ENCODE peak calls at places on chromosomes 11 and 22, in four cellular contexts. A is lower lobe of right lung, D is MM.1S, T is iPS DF 6.9. G is an unnamed sample. For H3K36me3, the result is how much of the 10 kb centered on the place peaks cover.

GRCh38 chr11:107331728-107332127 is 125.9 kb downstream of the CWF19L2 start:
- DNase-seq in A (no peak), D (no peak), T (no peak), G (no peak)

GRCh38 chr11:892106-892505 is 18.5 kb downstream of the CHID1 start:
- DNase-seq in A (no peak), D (no peak), T (no peak), G (no peak)

GRCh38 chr11:44831605-44832394 is 105.0 kb downstream of the TSPAN18 start:
- DNase-seq in A (no peak), D (no peak), T (no peak), G (no peak)

GRCh38 chr22:44024288-44024908 is at the start of gene PARVB:
- DNase-seq in A (peak), D (peak), T (no peak), G (peak)

GRCh38 chr22:30014244-30014643 is 66.0 kb upstream of the HORMAD2 start:
- DNase-seq in A (no peak), D (no peak), T (no peak), G (no peak)

GRCh38 chr22:43136255-43136654 is 6.9 kb downstream of the MCAT start:
- DNase-seq in A (no peak), D (no peak), T (no peak), G (peak)

GRCh38 chr11:9642894-9643293 is 21.0 kb upstream of the SWAP70 start:
- DNase-seq in A (no peak), D (no peak), T (no peak), G (no peak)

GRCh38 chr11:35688023-35688422 is 25.4 kb downstream of the TRIM44 start:
- DNase-seq in A (no peak), D (no peak), T (no peak), G (no peak)

GRCh38 chr11:36455658-36456111 is 54.4 kb downstream of the TRAF6 start:
- DNase-seq in A (no peak), D (no peak), T (no peak), G (no peak)

GRCh38 chr22:47842119-47842518 is 1079.7 kb downstream of the TBC1D22A start:
- DNase-seq in A (no peak), D (no peak), T (no peak), G (no peak)

GRCh38 chr11:45765836-45766235 is 39.1 kb upstream of the SLC35C1 start:
- DNase-seq in A (no peak), D (no peak), T (no peak), G (no peak)

GRCh38 chr11:108220721-108221346 is 1.6 kb downstream of the NPAT start:
- DNase-seq in A (no peak), D (peak), T (no peak), G (no peak)

GRCh38 chr11:12890476-12890875 is 118.6 kb upstream of the RASSF10 start:
- DNase-seq in A (no peak), D (no peak), T (no peak), G (no peak)

GRCh38 chr11:12897867-12898266 is 111.2 kb upstream of the RASSF10 start:
- DNase-seq in A (no peak), D (no peak), T (no peak), G (no peak)

GRCh38 chr11:12889243-12889642 is 119.9 kb upstream of the RASSF10 start:
- DNase-seq in A (peak), D (no peak), T (no peak), G (no peak)

GRCh38 chr11:12897390-12897789 is 111.7 kb upstream of the RASSF10 start:
- DNase-seq in A (no peak), D (no peak), T (no peak), G (no peak)

DNA sequence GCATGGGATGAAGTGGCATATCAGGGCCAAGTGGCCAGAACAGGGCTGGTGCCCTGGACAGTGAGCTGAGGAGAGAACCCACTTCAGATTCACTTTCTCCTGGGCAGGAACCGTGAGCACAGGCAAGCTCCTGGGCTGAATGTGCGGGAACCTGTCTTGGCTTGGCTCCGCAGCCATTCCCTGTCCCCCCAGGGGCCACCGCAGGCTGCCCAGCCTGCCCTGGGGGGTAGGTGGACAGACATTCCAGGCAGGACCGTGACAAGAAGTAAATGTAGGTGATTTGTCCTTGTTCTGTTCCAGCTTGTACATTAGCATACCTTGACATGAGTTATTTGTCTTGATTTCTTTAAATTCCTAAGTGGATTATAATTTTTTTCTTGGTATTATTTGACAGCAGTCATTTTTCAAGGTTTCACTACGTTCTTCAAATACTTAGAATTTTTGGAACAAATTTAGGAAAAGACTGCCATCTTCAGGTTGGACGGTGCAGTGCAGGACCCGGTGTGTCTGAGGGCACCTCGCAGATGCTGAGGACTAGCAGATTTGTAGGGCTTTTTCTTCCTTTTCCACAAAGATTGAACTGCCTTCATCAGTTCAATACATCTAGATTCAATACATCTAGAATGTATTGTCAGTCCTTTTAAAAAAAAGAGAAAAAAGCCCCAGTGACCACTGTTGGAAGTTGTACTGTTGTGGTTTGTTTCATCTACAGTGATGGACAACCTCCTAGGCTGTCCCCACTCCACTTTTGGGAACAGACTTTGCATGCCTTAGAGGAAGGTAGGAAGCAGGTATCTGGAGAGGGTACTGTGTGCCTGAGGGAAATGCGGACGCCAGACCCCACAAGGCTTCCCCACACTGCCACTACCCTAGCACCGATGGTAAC is 115.1 kb upstream of the RASSF10 start:
- DNase-seq in A (peak), D (peak), T (peak), G (peak)
- H3K36me3 ChIP-seq in A (under half), D (under half), T (under half), G (under half)

GRCh38 chr11:13358871-13359270 is 81.3 kb downstream of the BMAL1 start:
- DNase-seq in A (no peak), D (no peak), T (no peak), G (no peak)
- H3K36me3 ChIP-seq in A (half or more), D (under half), T (under half), G (half or more)

DNA sequence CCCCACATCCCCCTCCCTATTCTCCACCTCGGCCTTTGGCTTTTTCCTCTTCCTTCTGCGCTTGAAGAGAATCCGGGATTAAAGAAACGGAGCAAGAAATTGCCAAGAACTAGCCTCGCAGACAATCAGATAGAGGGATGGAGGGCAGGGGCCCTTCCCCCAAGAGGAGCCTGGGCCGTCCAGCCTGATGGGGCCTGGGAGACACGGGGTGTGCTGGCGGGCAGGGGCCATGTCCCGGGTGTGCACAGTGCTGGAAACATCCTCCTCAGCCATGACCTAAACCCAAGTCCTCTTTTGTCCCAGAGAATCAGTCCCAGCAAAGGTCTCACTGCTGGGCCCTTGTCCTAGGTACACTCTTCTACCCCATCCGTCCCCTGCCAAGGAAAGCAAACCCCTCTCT is 47.7 kb upstream of the LMO1 start:
- DNase-seq in A (no peak), D (no peak), T (no peak), G (no peak)
- H3K36me3 ChIP-seq in A (under half), D (under half), T (under half), G (under half)

DNA sequence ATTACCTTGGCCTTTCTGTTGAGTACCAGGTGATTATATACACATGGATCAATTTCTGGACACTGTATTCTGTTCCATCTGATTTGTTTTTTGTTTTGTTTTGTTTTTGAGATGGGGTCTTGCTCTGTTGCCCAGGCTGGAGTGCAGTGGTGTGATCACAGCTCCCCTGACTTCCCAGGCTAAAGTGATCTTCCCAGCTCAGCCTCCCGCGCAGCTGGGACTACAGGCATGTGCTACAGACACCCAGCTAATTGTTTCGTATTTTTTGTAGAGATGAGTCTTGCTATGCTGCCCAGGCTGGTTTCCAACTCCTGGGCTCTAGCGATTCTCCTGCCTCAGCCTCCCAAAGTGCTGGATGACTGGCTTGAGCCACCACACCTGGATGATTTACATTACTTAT is 19.0 kb downstream of the TCIRG1 start:
- DNase-seq in A (no peak), D (no peak), T (no peak), G (no peak)
- H3K36me3 ChIP-seq in A (half or more), D (under half), T (under half), G (under half)

DNA sequence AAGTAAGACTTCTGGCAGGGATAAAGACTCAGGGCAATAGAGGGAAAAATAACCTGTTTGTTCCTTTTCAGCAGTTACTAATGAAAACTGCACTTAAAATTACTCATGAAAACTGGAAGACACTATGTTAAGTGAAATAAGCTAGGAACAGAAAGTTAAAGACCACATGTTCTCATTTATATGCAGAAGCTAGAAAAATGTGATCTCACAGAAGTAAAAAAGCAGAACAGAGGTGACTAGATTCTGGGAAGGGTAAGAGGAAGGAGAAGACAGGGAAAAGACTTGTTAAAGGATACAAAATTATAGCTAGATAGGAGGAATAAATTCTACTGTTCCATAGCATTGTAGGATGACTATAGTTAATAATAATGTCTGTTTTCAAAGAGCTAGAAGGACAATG is 22.2 kb downstream of the HPS5 start:
- DNase-seq in A (no peak), D (no peak), T (no peak), G (no peak)
- H3K36me3 ChIP-seq in A (half or more), D (under half), T (under half), G (half or more)